ENCODE peak calls at places on chromosome 18, in six cellular contexts. D is stomach, M is GM12892, B is GM12891, K is sigmoid colon, X is endothelial cell of umbilical vein. F is an unnamed sample.

GRCh38 chr18:67730884-67731283 is 214.4 kb upstream of the DSEL start:
- DNase-seq in X (peak; percentile 75), D (no peak), M (no peak), K (no peak), B (no peak), F (no peak)

GRCh38 chr18:62105373-62105772 is 81.5 kb downstream of the PIGN start:
- DNase-seq in M (no peak), D (no peak), B (no peak), K (no peak), X (peak; percentile 64), F (no peak)

GRCh38 chr18:2540575-2540974 is 30.7 kb downstream of the METTL4 start:
- DNase-seq in X (no peak), B (no peak), D (no peak), K (no peak), M (no peak), F (no peak)

GRCh38 chr18:13136689-13137040 is 81.9 kb upstream of the LDLRAD4 start:
- DNase-seq in M (no peak), K (no peak), B (no peak), X (peak; percentile 13), D (no peak), F (no peak)

GRCh38 chr18:34322365-34323289 is 97.9 kb upstream of the NOL4 start:
- DNase-seq in K (no peak), X (peak; percentile 65), D (peak; percentile 59), M (no peak), B (no peak), F (no peak)

GRCh38 chr18:79964330-79965118 is at the start of gene HSBP1L1:
- DNase-seq in B (peak; percentile 78), X (peak; percentile 40), D (peak; percentile 87), M (peak; percentile 68), K (peak; percentile 73), F (no peak)

GRCh38 chr18:43596106-43596712 is 318.9 kb upstream of the SYT4 start:
- DNase-seq in M (no peak), D (no peak), K (no peak), X (peak; percentile 33), B (peak; percentile 12), F (no peak)

GRCh38 chr18:2856499-2856898 is 9.7 kb downstream of the EMILIN2 start:
- DNase-seq in D (no peak), X (no peak), B (no peak), K (peak; percentile 39), M (no peak), F (no peak)

GRCh38 chr18:650428-650858 is 7.0 kb upstream of the TYMS start:
- DNase-seq in D (no peak), K (no peak), M (no peak), X (no peak), B (no peak), F (no peak)

GRCh38 chr18:6728318-6728717 is 1.2 kb upstream of the ARHGAP28 start:
- DNase-seq in B (no peak), X (no peak), M (no peak), K (no peak), D (no peak), F (no peak)

GRCh38 chr18:58105206-58105907 is 61.3 kb downstream of the NEDD4L start:
- DNase-seq in X (no peak), D (no peak), K (no peak), M (no peak), B (no peak), F (no peak)

GRCh38 chr18:50424877-50425690 is 50.2 kb downstream of the SKA1 start:
- DNase-seq in B (no peak), M (no peak), K (no peak), D (peak; percentile 75), X (peak; percentile 63), F (peak; percentile 74)

GRCh38 chr18:23377669-23378469 is 75.2 kb upstream of the RIOK3 start:
- DNase-seq in M (no peak), D (no peak), K (no peak), B (no peak), X (peak; percentile 90), F (no peak)

GRCh38 chr18:32372381-32373061 is 98.2 kb downstream of the GAREM1 start:
- DNase-seq in K (no peak), D (peak; percentile 81), B (no peak), X (no peak), M (no peak), F (no peak)

GRCh38 chr18:5294113-5294617 is 1.4 kb downstream of the ZBTB14 start:
- DNase-seq in K (peak; percentile 73), B (peak; percentile 22), D (peak; percentile 61), X (peak; percentile 13), M (peak; percentile 12), F (no peak)

GRCh38 chr18:5295981-5296705 is 617 bp upstream of the ZBTB14 start:
- DNase-seq in X (peak; percentile 97), K (peak; percentile 98), B (peak; percentile 76), M (peak; percentile 69), D (peak; percentile 98), F (peak; percentile 97)

GRCh38 chr18:5294618-5295230 is 802 bp downstream of the ZBTB14 start:
- DNase-seq in M (no peak), X (peak; percentile 63), K (peak; percentile 78), D (peak; percentile 56), B (no peak), F (no peak)

GRCh38 chr18:5296706-5297320 is 1.3 kb upstream of the ZBTB14 start:
- DNase-seq in D (peak; percentile 82), X (peak; percentile 86), B (peak; percentile 16), K (peak; percentile 92), M (peak; percentile 25), F (peak; percentile 95)

DNA sequence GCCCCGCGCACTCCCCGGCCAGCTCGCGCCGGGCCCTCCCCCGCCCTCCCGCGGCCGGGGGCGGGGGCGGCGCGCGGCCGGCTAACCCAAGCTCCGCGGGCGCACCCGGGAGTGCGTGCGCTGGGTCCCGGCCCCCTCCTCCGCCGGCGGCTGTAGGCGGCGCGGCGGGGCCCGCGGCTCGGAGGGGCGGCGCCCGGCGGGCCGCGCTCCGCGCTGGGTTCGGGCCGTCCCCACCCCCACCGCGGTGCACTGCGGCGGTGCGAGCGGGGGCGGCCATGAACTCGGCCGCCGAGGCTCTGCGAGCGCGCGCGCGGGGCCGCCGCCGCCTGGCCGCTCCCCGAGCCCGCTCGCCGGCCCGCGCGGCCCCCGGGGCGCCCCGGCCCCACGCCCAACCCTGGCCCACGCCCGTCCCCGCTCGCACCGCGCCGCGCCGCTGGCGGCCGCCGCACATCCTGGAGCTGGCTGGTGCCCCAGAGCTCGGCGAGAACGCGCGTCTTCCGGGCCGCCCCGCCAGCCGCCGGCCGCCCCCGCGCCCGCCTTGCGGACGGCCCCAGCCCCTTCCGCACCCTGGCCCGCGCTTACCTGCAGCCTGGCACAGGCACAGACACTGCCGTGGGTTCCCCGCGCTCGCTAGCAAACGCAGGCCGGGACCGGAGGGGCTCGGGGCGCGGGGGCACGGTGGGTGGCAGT is at the start of gene ZBTB14:
- DNase-seq in M (peak; percentile 50), B (peak; percentile 53), D (peak; percentile 78), X (no peak), K (peak; percentile 79), F (no peak)
- TF ChIP-seq POLR2AphosphoS5 in M (no peak), B (peak; percentile 7), D (no peak), X (peak; percentile 8), K (no peak), F (no peak)

GRCh38 chr18:44679056-44679911 is 1.4 kb upstream of the SETBP1 start:
- DNase-seq in B (peak; percentile 66), D (peak; percentile 88), M (peak; percentile 70), K (peak; percentile 94), X (peak; percentile 87), F (peak; percentile 97)
- TF ChIP-seq POLR2A in B (peak; percentile 32), D (no peak), M (peak; percentile 55), K (peak; percentile 79), X (no peak), F (peak; percentile 75)

GRCh38 chr18:59899298-59900221 is at the start of gene PMAIP1:
- DNase-seq in K (peak; percentile 92), B (peak; percentile 77), D (peak; percentile 89), X (peak; percentile 91), M (peak; percentile 73), F (peak; percentile 95)
- TF ChIP-seq POLR2AphosphoS5 in K (peak; percentile 94), B (peak; percentile 100), D (peak; percentile 43), X (peak; percentile 98), M (peak; percentile 100), F (peak; percentile 70)

DNA sequence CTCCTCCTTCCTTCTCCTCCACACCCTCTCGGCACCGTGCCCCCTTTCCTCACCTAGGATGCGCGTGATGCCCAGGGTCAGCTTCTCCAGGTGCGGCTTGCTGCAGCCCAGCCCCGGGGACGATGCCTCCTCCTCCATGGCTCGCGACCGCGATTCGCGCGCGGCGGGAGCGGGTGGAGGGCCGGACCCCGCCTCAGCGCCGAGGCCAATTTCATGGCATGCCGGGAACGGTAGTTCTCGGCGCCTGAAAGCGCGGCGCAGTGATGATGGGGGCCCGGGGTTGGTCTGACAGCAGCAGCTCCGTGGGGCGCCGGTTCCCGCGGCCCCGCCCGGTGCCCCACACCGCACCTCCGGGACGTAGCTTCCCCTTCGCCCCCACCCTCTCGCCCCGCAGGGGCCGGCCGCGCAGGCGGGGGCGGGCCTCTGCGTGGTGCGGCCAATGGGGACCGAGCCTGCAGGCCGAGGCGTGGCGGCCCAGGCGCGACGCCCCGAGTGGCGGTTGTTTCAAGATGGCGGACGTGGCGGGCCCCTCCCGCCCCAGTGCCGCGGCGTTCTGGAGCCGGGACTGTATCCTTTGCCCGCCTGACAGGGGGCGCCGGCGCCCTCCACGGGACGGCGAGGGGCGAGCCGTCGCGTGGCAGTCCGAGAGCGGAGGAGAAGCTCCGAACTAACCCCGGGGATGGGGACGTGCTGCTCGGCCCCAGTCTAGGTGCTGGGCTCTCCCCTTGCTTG is at the start of the genes KIAA1328 and TPGS2:
- DNase-seq in M (peak; percentile 85), D (peak; percentile 86), K (peak; percentile 90), B (peak; percentile 84), X (peak; percentile 91), F (peak; percentile 95)
- TF ChIP-seq POLR2A in M (peak; percentile 76), D (no peak), K (no peak), B (peak; percentile 36), X (peak; percentile 9), F (peak; percentile 9)